ENCODE peak calls at places on chromosomes 7 and 10, in five cellular contexts. V, F, Q, Y and U are unnamed samples.

GRCh38 chr7:21251166-21251806 is 176.6 kb upstream of the SP4 start:
- DNase-seq in V (no peak), F (no peak), Q (no peak), Y (no peak), U (no peak)

GRCh38 chr10:49831352-49832040 is 69.4 kb upstream of the OGDHL start:
- DNase-seq in V (peak), F (peak), Q (no peak), Y (peak), U (peak)

GRCh38 chr7:2811476-2812118 is 32.5 kb downstream of the GNA12 start:
- DNase-seq in V (peak), F (no peak), Q (peak), Y (no peak), U (no peak)

GRCh38 chr10:103888113-103888841 is 29.7 kb downstream of the STN1 start:
- DNase-seq in V (peak), F (peak), Q (no peak), Y (no peak), U (peak)

GRCh38 chr10:71608863-71609768 is 110.5 kb downstream of the C10orf105 start:
- DNase-seq in V (peak), F (peak), Q (peak), Y (peak), U (peak)

GRCh38 chr10:62858364-62858763 is 42.2 kb upstream of the EGR2 start:
- DNase-seq in V (no peak), F (peak), Q (no peak), Y (no peak), U (no peak)

GRCh38 chr7:127347567-127348246 is 44.8 kb downstream of the ZNF800 start:
- DNase-seq in V (peak), F (peak), Q (peak), Y (peak), U (peak)

GRCh38 chr10:123463176-123463575 is 203.0 kb upstream of the GPR26 start:
- DNase-seq in V (no peak), F (no peak), Q (no peak), Y (no peak), U (no peak)

GRCh38 chr7:146892151-146892550 is 775.5 kb downstream of the CNTNAP2 start:
- DNase-seq in V (no peak), F (no peak), Q (no peak), Y (no peak), U (peak)

GRCh38 chr7:21140622-21141021 is 287.3 kb upstream of the SP4 start:
- DNase-seq in V (no peak), F (no peak), Q (no peak), Y (no peak), U (no peak)

GRCh38 chr10:97875391-97875790 is 25.7 kb downstream of the GOLGA7B start:
- DNase-seq in V (no peak), F (no peak), Q (no peak), Y (no peak), U (no peak)

GRCh38 chr7:76108540-76109233 is 60.8 kb downstream of the MDH2 start:
- DNase-seq in V (peak), F (peak), Q (no peak), Y (no peak), U (no peak)

GRCh38 chr10:86684305-86684704 is 16.0 kb downstream of the LDB3 start:
- DNase-seq in V (peak), F (peak), Q (no peak), Y (no peak), U (no peak)

GRCh38 chr10:52740913-52741675 is 31.5 kb downstream of the MBL2 start:
- DNase-seq in V (peak), F (peak), Q (peak), Y (peak), U (peak)

GRCh38 chr10:20922033-20922432 is 24.9 kb upstream of the NEBL start:
- DNase-seq in V (no peak), F (no peak), Q (no peak), Y (no peak), U (no peak)

GRCh38 chr10:16520900-16521299 is 779 bp downstream of the C1QL3 start:
- DNase-seq in V (peak), F (peak), Q (no peak), Y (no peak), U (no peak)

GRCh38 chr7:44103941-44104879 is at the start of gene AEBP1:
- DNase-seq in V (peak), F (no peak), Q (no peak), Y (no peak), U (peak)

DNA sequence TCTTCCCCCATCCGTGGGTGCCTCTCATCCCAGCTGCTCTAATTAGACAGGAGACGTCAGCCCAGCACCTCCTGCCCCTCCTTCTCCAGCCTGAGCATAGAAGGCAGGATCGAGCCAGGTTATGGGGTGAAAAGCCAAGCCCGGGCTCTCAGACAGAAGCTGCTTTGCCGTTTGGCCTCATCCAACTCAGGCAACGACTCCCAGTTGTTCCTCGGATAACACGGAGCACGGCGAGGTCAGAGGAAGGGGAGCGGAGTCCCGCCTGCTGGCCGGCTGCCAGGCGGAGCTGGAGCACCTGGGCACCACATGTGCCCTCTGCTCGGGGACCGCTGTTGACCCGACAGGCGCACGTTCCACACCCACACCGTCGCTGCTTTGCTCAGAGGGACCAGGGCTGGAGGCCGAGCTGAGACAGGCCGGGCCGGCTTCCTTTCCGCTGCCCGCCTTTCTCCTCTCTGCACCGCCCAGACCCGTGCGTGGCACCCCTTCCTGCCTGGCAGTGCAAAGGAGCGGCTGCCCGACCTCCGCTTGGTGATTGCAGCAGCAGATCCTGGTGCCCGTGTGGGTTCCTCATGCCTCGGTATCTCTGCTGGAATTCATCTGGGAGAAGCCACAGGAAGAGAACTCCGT is 21.6 kb upstream of the UNCX start:
- DNase-seq in V (no peak), F (no peak), Q (no peak), Y (no peak), U (no peak)
- H3K4me3 ChIP-seq in V (no peak), F (no peak), Q (no peak), Y (no peak), U (no peak)

GRCh38 chr7:154996756-154997155 is 6.2 kb downstream of the PAXIP1 start:
- DNase-seq in V (no peak), F (no peak), Q (peak), Y (no peak), U (no peak)
- H3K14ac ChIP-seq in V (no peak), F (no peak), Q (no peak), Y (no peak), U (no peak)

DNA sequence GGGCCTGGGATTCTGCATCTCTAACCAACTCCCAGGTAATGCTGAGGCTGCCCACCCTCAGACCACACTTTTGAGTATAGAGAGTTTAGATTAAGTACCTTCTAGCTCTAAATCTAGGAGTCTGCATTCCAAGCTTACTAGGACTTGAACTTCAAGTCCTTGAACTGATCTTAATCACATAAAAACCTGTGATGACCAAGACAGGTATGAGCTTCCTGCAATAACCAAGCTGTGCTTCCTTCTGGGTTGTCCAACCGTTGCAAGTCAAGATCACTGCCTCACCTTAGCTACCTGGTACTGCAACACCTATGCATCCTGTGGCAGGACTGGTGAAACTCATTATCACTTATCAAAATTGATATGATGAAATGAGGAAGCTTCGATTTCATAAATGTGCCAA is 32.9 kb upstream of the RAPGEF5 start:
- DNase-seq in V (no peak), F (no peak), Q (no peak), Y (no peak), U (no peak)
- H4K91ac ChIP-seq in V (no peak), F (no peak), Q (no peak), Y (no peak), U (no peak)

GRCh38 chr7:13986208-13986607 is 3.3 kb downstream of the ETV1 start:
- DNase-seq in V (peak), F (no peak), Q (no peak), Y (no peak), U (no peak)

GRCh38 chr7:13989138-13989943 is at the start of gene ETV1:
- DNase-seq in V (peak), F (peak), Q (peak), Y (peak), U (peak)

GRCh38 chr7:13987395-13987794 is 2.1 kb downstream of the ETV1 start:
- DNase-seq in V (peak), F (peak), Q (no peak), Y (no peak), U (no peak)

GRCh38 chr7:13988765-13989137 is 715 bp downstream of the ETV1 start:
- DNase-seq in V (peak), F (peak), Q (no peak), Y (no peak), U (peak)

GRCh38 chr7:13988011-13988410 is 1.5 kb downstream of the ETV1 start:
- DNase-seq in V (peak), F (peak), Q (no peak), Y (no peak), U (no peak)
- H3K4me3 ChIP-seq in V (no peak), F (peak), Q (no peak), Y (peak), U (peak)

GRCh38 chr10:82038587-82038986 is 163.6 kb downstream of the NRG3 start:
- DNase-seq in V (no peak), F (no peak), Q (no peak), Y (no peak), U (no peak)

GRCh38 chr10:82041018-82041417 is 166.0 kb downstream of the NRG3 start:
- DNase-seq in V (no peak), F (no peak), Q (no peak), Y (peak), U (no peak)

DNA sequence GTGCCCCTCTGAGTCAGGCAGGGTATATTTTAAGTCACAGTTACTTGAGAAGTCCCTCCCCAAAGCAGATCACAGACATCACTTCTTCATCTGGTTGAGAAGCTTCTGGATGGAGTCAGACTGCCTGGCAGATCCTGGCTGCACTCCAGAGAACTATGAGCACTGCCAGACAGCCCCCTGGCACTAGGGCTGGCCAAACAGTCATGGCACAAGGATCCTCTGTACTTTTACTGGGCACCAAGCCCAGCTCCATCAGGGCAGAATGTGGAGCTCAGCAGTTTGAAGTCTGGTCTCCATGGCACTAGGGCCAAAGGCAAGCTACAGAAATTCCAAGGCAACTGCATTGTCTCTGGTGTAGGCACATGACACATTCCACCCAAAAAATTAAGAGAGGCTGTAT is 162.1 kb downstream of the NRG3 start:
- DNase-seq in V (no peak), F (no peak), Q (no peak), Y (no peak), U (no peak)
- H3K14ac ChIP-seq in V (no peak), F (no peak), Q (no peak), Y (no peak), U (no peak)

GRCh38 chr7:105643384-105643783 is 62.1 kb upstream of the EFCAB10 start:
- DNase-seq in V (no peak), F (no peak), Q (no peak), Y (no peak), U (peak)

GRCh38 chr7:105643857-105644256 is 62.6 kb upstream of the EFCAB10 start:
- DNase-seq in V (no peak), F (no peak), Q (no peak), Y (no peak), U (no peak)

GRCh38 chr7:105641236-105641810 is 60.0 kb upstream of the EFCAB10 start:
- DNase-seq in V (no peak), F (no peak), Q (no peak), Y (no peak), U (no peak)

GRCh38 chr7:105639677-105640493 is 58.6 kb upstream of the EFCAB10 start:
- DNase-seq in V (no peak), F (no peak), Q (no peak), Y (no peak), U (no peak)

GRCh38 chr7:105642264-105642663 is 61.0 kb upstream of the EFCAB10 start:
- DNase-seq in V (no peak), F (no peak), Q (no peak), Y (no peak), U (no peak)
- H4K91ac ChIP-seq in V (no peak), F (no peak), Q (no peak), Y (peak), U (no peak)

DNA sequence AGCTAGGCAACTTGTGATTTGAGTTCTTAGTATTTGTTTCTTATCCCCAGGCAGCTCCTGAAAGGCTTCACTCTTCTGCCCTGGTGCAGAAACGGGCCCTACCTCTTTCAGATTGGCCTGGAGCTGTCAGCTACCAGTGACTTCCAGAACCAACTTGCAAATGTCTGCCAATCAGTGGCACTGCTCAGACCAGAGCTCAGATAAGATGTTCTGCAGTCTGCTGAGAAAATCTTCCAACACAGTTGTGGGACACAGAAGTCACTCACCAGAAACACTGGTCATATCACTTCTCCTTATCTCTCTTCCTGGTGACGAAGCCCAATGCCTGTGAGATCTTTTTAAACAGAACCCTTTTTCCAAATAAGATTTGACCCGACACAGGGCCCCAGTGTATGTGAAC is 81.9 kb upstream of the DUSP5 start:
- DNase-seq in V (no peak), F (no peak), Q (no peak), Y (no peak), U (no peak)
- H3K4me3 ChIP-seq in V (no peak), F (no peak), Q (no peak), Y (no peak), U (no peak)

GRCh38 chr7:98828368-98828767 is 41.4 kb downstream of the TMEM130 start:
- DNase-seq in V (no peak), F (no peak), Q (no peak), Y (no peak), U (no peak)
- H3K14ac ChIP-seq in V (no peak), F (no peak), Q (no peak), Y (no peak), U (no peak)

DNA sequence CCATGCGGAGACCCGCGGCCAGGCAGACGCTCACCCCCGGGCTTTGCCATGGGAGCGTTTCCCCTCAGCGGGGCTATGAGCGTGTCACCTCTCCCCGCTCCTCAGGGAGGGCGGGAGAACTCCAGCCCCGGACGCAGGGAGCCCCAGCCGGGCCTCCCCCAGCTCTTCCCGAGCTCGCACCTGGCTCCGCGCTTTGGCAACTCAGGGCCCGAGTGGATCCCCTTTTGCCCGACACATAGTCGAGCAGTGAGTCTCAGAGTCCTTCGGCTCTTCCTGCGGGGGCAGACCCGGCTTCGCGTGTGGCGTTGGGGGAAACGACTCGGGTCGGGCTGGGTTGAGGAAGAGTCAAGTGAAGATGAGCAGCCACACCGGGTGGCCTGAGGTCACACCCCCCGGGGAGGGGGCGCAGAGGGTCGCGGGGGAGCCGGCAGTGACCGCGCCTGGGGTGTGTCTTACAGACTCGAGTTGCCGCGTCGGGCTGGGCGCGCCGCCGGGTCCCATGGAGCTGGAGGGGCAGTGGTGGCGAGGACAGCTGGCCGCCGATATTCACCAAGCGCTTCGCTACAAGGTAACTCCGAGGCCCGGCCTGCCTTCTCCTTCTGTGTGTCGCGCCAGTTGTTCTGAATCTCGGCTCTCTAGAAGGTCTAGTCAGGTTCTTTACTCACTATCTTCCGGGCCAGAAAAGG is 655 bp downstream of the CCNJ start:
- DNase-seq in V (peak), F (peak), Q (peak), Y (no peak), U (peak)
- H4K91ac ChIP-seq in V (peak), F (peak), Q (peak), Y (peak), U (peak)

GRCh38 chr7:158026636-158027265 is 560.9 kb downstream of the PTPRN2 start:
- DNase-seq in V (no peak), F (no peak), Q (no peak), Y (no peak), U (no peak)
- H3K4me3 ChIP-seq in V (no peak), F (no peak), Q (peak), Y (no peak), U (peak)